ENCODE peak calls at places on chromosomes 3 and 15, in four cellular contexts. Z, P, D and N are unnamed samples.

GRCh38 chr15:55741592-55742497 is 1.1 kb downstream of the PRTG start:
- DNase-seq in Z (no peak), P (no peak), D (no peak), N (no peak)

GRCh38 chr15:61759639-61760038 is 300.6 kb downstream of the VPS13C start:
- DNase-seq in Z (no peak), P (no peak), D (no peak), N (no peak)

GRCh38 chr3:58874248-58874741 is 175.5 kb downstream of the CFAP20DC start:
- DNase-seq in Z (no peak), P (peak), D (no peak), N (no peak)

GRCh38 chr3:158768881-158769518 is 32.9 kb upstream of the MFSD1 start:
- DNase-seq in Z (no peak), P (no peak), D (no peak), N (no peak)

GRCh38 chr3:40317061-40317676 is 7.7 kb downstream of the EIF1B start:
- DNase-seq in Z (peak), P (no peak), D (peak), N (peak)

GRCh38 chr3:187925326-187925725 is 180.1 kb upstream of the BCL6 start:
- DNase-seq in Z (no peak), P (no peak), D (no peak), N (no peak)

GRCh38 chr3:120171134-120171863 is 77.1 kb upstream of the GSK3B start:
- DNase-seq in Z (no peak), P (no peak), D (no peak), N (no peak)

GRCh38 chr3:88149146-88149515 is 628 bp upstream of the C3orf38 start:
- DNase-seq in Z (peak), P (no peak), D (peak), N (no peak)

GRCh38 chr3:18813300-18813699 is 335.0 kb upstream of the KCNH8 start:
- DNase-seq in Z (no peak), P (no peak), D (no peak), N (no peak)

GRCh38 chr3:197124713-197125112 is 95.1 kb upstream of the MELTF start:
- DNase-seq in Z (no peak), P (no peak), D (peak), N (no peak)

GRCh38 chr15:80780416-80781221 is 1.4 kb downstream of the CEMIP start:
- DNase-seq in Z (no peak), P (no peak), D (peak), N (no peak)

DNA sequence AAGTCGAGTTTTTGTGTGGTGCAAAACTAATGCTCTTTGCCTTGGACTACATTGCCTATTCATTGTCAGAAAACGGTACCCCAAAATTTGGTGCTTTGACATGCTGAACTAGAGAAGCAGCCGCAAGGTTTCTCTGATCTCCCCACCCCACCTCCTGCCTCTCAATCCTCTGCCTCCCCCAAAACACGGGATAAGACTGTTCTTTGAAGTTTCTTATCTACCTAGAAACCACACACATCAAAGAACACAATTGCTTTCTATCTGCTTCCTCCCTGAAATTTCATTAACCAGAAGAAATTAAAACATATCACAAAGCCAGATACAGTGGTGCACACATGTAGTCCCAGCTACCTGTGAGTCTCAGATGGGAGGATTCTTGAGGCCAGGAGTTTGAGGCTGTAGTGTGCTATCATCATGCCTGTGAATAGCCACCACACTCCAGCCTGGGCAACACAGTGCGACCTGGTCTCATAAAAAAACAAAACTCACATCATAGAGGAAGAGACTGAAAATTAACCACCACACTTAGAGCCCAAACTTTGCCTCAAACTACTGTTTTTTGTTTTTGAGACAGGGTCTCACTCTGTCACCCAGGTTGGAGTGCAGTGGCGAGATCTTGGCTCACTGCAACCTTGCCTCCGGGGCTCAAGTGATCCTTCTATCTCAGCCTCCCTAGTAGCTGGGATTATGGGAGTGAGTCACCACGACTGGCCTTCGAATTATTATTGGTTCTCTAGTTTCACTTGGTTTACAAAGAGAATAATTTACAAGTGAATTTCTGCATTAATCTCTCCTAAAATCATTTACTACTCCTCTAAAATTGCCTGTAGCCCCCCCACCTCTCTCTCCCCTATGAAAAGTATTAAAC is 2.7 kb upstream of the PCNP start:
- DNase-seq in Z (no peak), P (no peak), D (no peak), N (no peak)
- TF ChIP-seq SPI1 in Z (no peak), P (no peak), D (no peak), N (no peak)

GRCh38 chr3:132405609-132406299 is 11.5 kb upstream of the DNAJC13 start:
- DNase-seq in Z (no peak), P (no peak), D (no peak), N (no peak)
- TF ChIP-seq SPI1 in Z (no peak), P (no peak), D (no peak), N (peak)

DNA sequence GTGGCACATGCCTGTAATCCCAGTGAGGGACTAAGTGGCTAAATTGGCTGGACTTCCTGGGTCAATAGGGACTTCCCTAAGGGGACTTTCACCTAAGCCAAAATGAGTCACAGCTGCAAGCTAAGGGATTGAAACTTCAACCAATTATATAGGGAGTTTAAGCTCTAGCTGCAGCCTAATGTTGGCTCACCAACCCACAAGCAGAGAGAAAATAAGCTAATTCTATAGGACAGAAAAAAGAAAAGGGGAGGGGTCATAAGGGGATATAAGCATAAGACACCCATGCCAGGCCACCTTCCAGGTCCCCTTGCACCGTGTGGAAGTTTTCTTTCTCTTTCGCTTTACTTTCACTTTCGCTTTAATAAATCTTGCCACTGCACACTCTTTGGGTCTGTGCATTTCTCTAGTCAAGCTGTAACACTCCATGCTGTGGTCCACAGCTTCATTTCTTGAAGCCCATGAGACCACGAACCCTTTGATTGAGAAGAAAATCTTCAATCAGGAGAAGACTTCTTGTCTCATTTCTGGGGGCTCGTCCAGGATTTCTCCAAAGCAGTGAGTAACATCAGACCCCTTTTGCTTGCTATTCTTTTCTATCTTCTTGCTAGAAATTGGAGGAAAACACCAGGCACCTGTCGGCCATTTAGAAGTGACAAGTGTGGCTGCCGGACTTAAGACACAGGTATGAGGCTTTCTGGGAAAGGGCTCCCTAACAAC is 192.3 kb downstream of the IGSF11 start:
- DNase-seq in Z (no peak), P (peak), D (no peak), N (no peak)
- TF ChIP-seq SPI1 in Z (no peak), P (no peak), D (no peak), N (no peak)

GRCh38 chr15:32870240-32871033 is 152.6 kb downstream of the GREM1 start:
- DNase-seq in Z (no peak), P (peak), D (peak), N (no peak)
- TF ChIP-seq SPI1 in Z (no peak), P (no peak), D (no peak), N (no peak)

GRCh38 chr3:64728994-64729393 is 41.2 kb upstream of the ADAMTS9 start:
- DNase-seq in Z (no peak), P (no peak), D (no peak), N (no peak)
- TF ChIP-seq SPI1 in Z (no peak), P (no peak), D (no peak), N (no peak)